ENCODE peak calls at places on chromosomes 6 and 20, in ten cellular contexts. E, G, A, T, Y, D, J, X, F and U are unnamed samples.

GRCh38 chr6:139336488-139336887 is 38.0 kb downstream of the CITED2 start:
- DNase-seq in Y (no peak), F (no peak), X (peak), G (peak), T (no peak), E (peak), D (no peak), J (no peak), A (peak), U (peak)

GRCh38 chr6:84093405-84094049 is 60.0 kb downstream of the MRAP2 start:
- DNase-seq in F (no peak), D (no peak), T (no peak), J (no peak), E (no peak), G (no peak), X (no peak), A (no peak), Y (no peak), U (no peak)

GRCh38 chr6:156577749-156578148 is 199.4 kb upstream of the ARID1B start:
- DNase-seq in D (no peak), G (no peak), J (no peak), A (no peak), E (no peak), T (no peak), F (no peak), Y (no peak), X (no peak), U (no peak)

GRCh38 chr20:54062812-54063280 is 7.5 kb downstream of the BCAS1 start:
- DNase-seq in A (peak), D (peak), J (no peak), E (peak), F (no peak), T (no peak), G (no peak), Y (peak), X (no peak), U (peak)

GRCh38 chr20:31806564-31807355 is 12.4 kb upstream of the MYLK2 start:
- DNase-seq in X (no peak), G (no peak), A (peak), Y (peak), T (no peak), F (no peak), D (no peak), E (no peak), J (no peak), U (no peak)

GRCh38 chr6:118509009-118509617 is 39.0 kb upstream of the PLN start:
- DNase-seq in A (peak), T (no peak), X (no peak), J (no peak), Y (no peak), F (no peak), E (peak), G (peak), D (peak), U (no peak)

GRCh38 chr20:20593447-20594170 is 118.8 kb downstream of the RALGAPA2 start:
- DNase-seq in F (no peak), G (peak), E (peak), T (no peak), Y (peak), X (peak), A (peak), J (no peak), D (peak), U (peak)

GRCh38 chr6:2661651-2662050 is 89.1 kb downstream of the MYLK4 start:
- DNase-seq in X (no peak), T (no peak), E (no peak), J (no peak), G (no peak), D (no peak), F (no peak), A (no peak), Y (no peak), U (no peak)

GRCh38 chr20:62159835-62160234 is 16.3 kb downstream of the SS18L1 start:
- DNase-seq in Y (no peak), F (no peak), X (no peak), T (peak), J (no peak), E (peak), G (no peak), D (peak), A (peak), U (no peak)

GRCh38 chr6:44037847-44038542 is 89.3 kb downstream of the MRPL14 start:
- DNase-seq in F (no peak), J (no peak), X (no peak), E (no peak), D (no peak), G (no peak), Y (no peak), T (no peak), A (no peak), U (no peak)

GRCh38 chr6:130136803-130137202 is 85.9 kb downstream of the SAMD3 start:
- DNase-seq in A (peak), T (no peak), D (no peak), E (no peak), F (no peak), J (no peak), G (no peak), X (no peak), Y (no peak), U (no peak)

GRCh38 chr6:11718461-11718860 is 60.1 kb downstream of the ADTRP start:
- DNase-seq in T (no peak), J (no peak), D (no peak), E (no peak), G (no peak), X (no peak), Y (no peak), A (peak), F (no peak), U (no peak)

GRCh38 chr6:89371849-89372505 is 19.5 kb upstream of the UBE2J1 start:
- DNase-seq in J (peak), A (peak), G (no peak), Y (peak), X (peak), D (peak), F (no peak), E (peak), T (peak), U (peak)

GRCh38 chr6:63760199-63760598 is 124.6 kb downstream of the PHF3 start:
- DNase-seq in E (no peak), X (no peak), F (no peak), D (no peak), J (no peak), A (no peak), T (no peak), G (no peak), Y (no peak), U (no peak)

GRCh38 chr6:166364480-166364879 is 18.3 kb downstream of the MPC1 start:
- DNase-seq in E (no peak), J (no peak), X (no peak), T (no peak), G (no peak), D (no peak), F (no peak), Y (no peak), A (peak), U (no peak)

GRCh38 chr20:63045991-63046390 is 39.2 kb upstream of the BHLHE23 start:
- DNase-seq in D (no peak), F (no peak), T (no peak), J (no peak), G (no peak), Y (no peak), E (no peak), A (no peak), X (no peak), U (no peak)

GRCh38 chr6:551405-551804 is 105.5 kb downstream of the HUS1B start:
- DNase-seq in G (no peak), D (peak), T (peak), F (no peak), X (no peak), J (peak), Y (no peak), A (peak), E (no peak), U (no peak)

GRCh38 chr6:129184808-129185366 is 301.9 kb downstream of the LAMA2 start:
- DNase-seq in J (no peak), X (no peak), F (no peak), G (no peak), T (no peak), A (peak), E (no peak), D (no peak), Y (no peak), U (no peak)

GRCh38 chr6:136503303-136503702 is 46.9 kb downstream of the MAP7 start:
- DNase-seq in D (no peak), A (no peak), F (no peak), X (no peak), G (no peak), J (no peak), E (peak), Y (no peak), T (no peak), U (no peak)

GRCh38 chr6:169165031-169165430 is 88.6 kb downstream of the THBS2 start:
- DNase-seq in E (no peak), J (no peak), A (peak), Y (no peak), D (no peak), G (no peak), X (no peak), F (no peak), T (no peak), U (no peak)

GRCh38 chr6:45987866-45988265 is 27.8 kb downstream of the CLIC5 start:
- DNase-seq in A (no peak), D (no peak), X (no peak), J (no peak), Y (no peak), E (no peak), F (no peak), G (no peak), T (no peak), U (no peak)

GRCh38 chr20:60058869-60059268 is 100.6 kb downstream of the CDH26 start:
- DNase-seq in J (no peak), A (no peak), X (no peak), T (no peak), Y (no peak), G (peak), F (no peak), E (no peak), D (no peak), U (no peak)

GRCh38 chr6:26286168-26286854 is 78.7 kb upstream of the BTN3A2 start:
- DNase-seq in J (no peak), T (peak), X (peak), Y (peak), E (peak), D (peak), G (peak), F (no peak), A (peak), U (peak)

GRCh38 chr6:110650755-110651154 is 164.5 kb downstream of the CDK19 start:
- DNase-seq in A (no peak), G (no peak), E (no peak), T (no peak), D (no peak), X (no peak), F (no peak), Y (no peak), J (no peak), U (no peak)

GRCh38 chr20:60054716-60055371 is 96.6 kb downstream of the CDH26 start:
- DNase-seq in G (no peak), A (no peak), F (no peak), X (no peak), J (no peak), Y (no peak), D (no peak), E (no peak), T (no peak), U (no peak)

GRCh38 chr20:54228841-54229240 is 21.0 kb downstream of the PFDN4 start:
- DNase-seq in X (no peak), J (no peak), A (peak), F (no peak), T (no peak), Y (no peak), D (no peak), G (no peak), E (no peak), U (no peak)

GRCh38 chr6:35435075-35435837 is 16.9 kb upstream of the FANCE start:
- DNase-seq in G (no peak), F (no peak), T (no peak), X (no peak), E (peak), Y (no peak), J (no peak), D (no peak), A (no peak), U (no peak)

GRCh38 chr20:50174456-50174855 is 16.2 kb upstream of the CEBPB start:
- DNase-seq in X (no peak), T (no peak), Y (no peak), D (no peak), G (no peak), F (no peak), J (no peak), E (no peak), A (no peak), U (no peak)

GRCh38 chr6:137697267-137697938 is 169.7 kb upstream of the TNFAIP3 start:
- DNase-seq in G (no peak), A (peak), D (no peak), T (no peak), J (peak), F (peak), Y (peak), E (no peak), X (no peak), U (no peak)

GRCh38 chr6:109093732-109094131 is 914 bp downstream of the SESN1 start:
- DNase-seq in F (no peak), T (no peak), G (no peak), X (no peak), E (peak), A (peak), J (no peak), Y (no peak), D (no peak), U (no peak)

GRCh38 chr6:89951574-89952360 is 57.5 kb downstream of the GJA10 start:
- DNase-seq in A (peak), G (no peak), D (no peak), Y (no peak), E (peak), T (no peak), J (no peak), X (peak), F (no peak), U (no peak)

GRCh38 chr6:29506446-29507067 is 18.8 kb upstream of the MAS1L start:
- DNase-seq in X (no peak), T (no peak), Y (no peak), A (no peak), D (no peak), G (no peak), J (no peak), F (no peak), E (no peak), U (no peak)

GRCh38 chr6:47235964-47236760 is 73.5 kb downstream of the TNFRSF21 start:
- DNase-seq in X (no peak), J (no peak), A (no peak), F (no peak), D (no peak), G (peak), Y (no peak), T (no peak), E (peak), U (no peak)

GRCh38 chr20:48804300-48804980 is 23.4 kb downstream of the PREX1 start:
- DNase-seq in A (no peak), X (no peak), E (no peak), G (no peak), Y (no peak), F (no peak), D (no peak), J (no peak), T (no peak), U (no peak)

GRCh38 chr6:78465042-78465634 is 402.2 kb upstream of the IRAK1BP1 start:
- DNase-seq in A (no peak), F (no peak), D (no peak), Y (no peak), J (no peak), G (no peak), T (no peak), X (no peak), E (no peak), U (no peak)